ENCODE peak calls at places on chromosomes 5 and 9, in nine cellular contexts. A, Y, L, V, E, T, P, I and S are unnamed samples.

GRCh38 chr5:171907731-171908343 is 98.6 kb downstream of the FBXW11 start:
- DNase-seq in P (peak), Y (peak), T (peak), V (peak), A (no peak), L (peak), E (peak), I (peak), S (peak)

GRCh38 chr5:56369333-56369947 is 136.3 kb upstream of the ANKRD55 start:
- DNase-seq in I (no peak), T (no peak), P (no peak), V (no peak), L (no peak), Y (no peak), A (no peak), E (no peak), S (no peak)

GRCh38 chr5:76175821-76176403 is 92.7 kb downstream of the SV2C start:
- DNase-seq in V (no peak), A (no peak), I (peak), P (no peak), L (no peak), Y (peak), T (no peak), E (no peak), S (peak)

GRCh38 chr5:66440202-66440680 is 156.0 kb upstream of the MAST4 start:
- DNase-seq in I (no peak), E (peak), L (no peak), V (no peak), T (no peak), A (no peak), P (no peak), Y (peak), S (no peak)

GRCh38 chr9:124363326-124364096 is 51.7 kb downstream of the PSMB7 start:
- DNase-seq in E (peak), V (no peak), A (no peak), T (no peak), L (no peak), I (no peak), P (no peak), Y (no peak), S (no peak)

GRCh38 chr9:93576296-93577044 is at the start of gene PHF2:
- DNase-seq in Y (peak), L (peak), P (no peak), I (peak), E (peak), T (no peak), V (no peak), A (peak), S (peak)

GRCh38 chr5:175092691-175093090 is 351.3 kb downstream of the DRD1 start:
- DNase-seq in A (no peak), P (no peak), T (no peak), L (no peak), Y (no peak), I (no peak), V (no peak), E (no peak), S (no peak)

GRCh38 chr5:33524476-33524875 is 83.7 kb downstream of the TARS1 start:
- DNase-seq in L (no peak), I (no peak), V (no peak), P (no peak), Y (no peak), T (no peak), E (no peak), A (no peak), S (no peak)

GRCh38 chr5:175542232-175542965 is 64.0 kb downstream of the SFXN1 start:
- DNase-seq in I (no peak), T (no peak), V (no peak), E (no peak), Y (peak), L (no peak), P (no peak), A (no peak), S (peak)

GRCh38 chr9:121945849-121946248 is 147.3 kb downstream of the TTLL11 start:
- DNase-seq in E (peak), P (peak), T (no peak), V (no peak), L (no peak), Y (no peak), I (no peak), A (no peak), S (no peak)

GRCh38 chr9:4005896-4006295 is 294.0 kb downstream of the GLIS3 start:
- DNase-seq in I (no peak), A (no peak), T (no peak), V (no peak), L (no peak), P (no peak), E (no peak), Y (no peak), S (no peak)

GRCh38 chr9:104921067-104921741 is 6.8 kb downstream of the ABCA1 start:
- DNase-seq in T (no peak), I (no peak), V (no peak), Y (no peak), P (no peak), E (no peak), L (no peak), A (no peak), S (no peak)

GRCh38 chr5:132076983-132077382 is 3.4 kb downstream of the CSF2 start:
- DNase-seq in T (no peak), P (no peak), I (no peak), A (no peak), L (no peak), V (no peak), Y (no peak), E (no peak), S (no peak)

GRCh38 chr9:18184034-18184800 is 289.7 kb upstream of the ADAMTSL1 start:
- DNase-seq in A (no peak), P (no peak), L (no peak), T (no peak), E (peak), V (no peak), Y (no peak), I (no peak), S (no peak)

GRCh38 chr5:40485021-40485998 is 194.4 kb upstream of the PTGER4 start:
- DNase-seq in P (no peak), A (no peak), T (no peak), Y (no peak), V (no peak), I (no peak), E (no peak), L (no peak), S (no peak)

GRCh38 chr5:42887094-42887493 is 75.4 kb upstream of the SELENOP start:
- DNase-seq in V (no peak), A (no peak), L (no peak), P (no peak), T (no peak), E (no peak), I (no peak), Y (no peak), S (no peak)

GRCh38 chr5:11240293-11241190 is 479.5 kb upstream of the DAP start:
- DNase-seq in L (no peak), T (no peak), E (no peak), Y (no peak), I (no peak), V (no peak), A (no peak), P (no peak), S (no peak)

GRCh38 chr9:14882118-14882517 is 28.1 kb downstream of the FREM1 start:
- DNase-seq in L (no peak), P (no peak), Y (no peak), A (no peak), T (no peak), V (no peak), I (no peak), E (no peak), S (no peak)

GRCh38 chr5:136511046-136511445 is 145.7 kb upstream of the TRPC7 start:
- DNase-seq in L (no peak), A (no peak), E (no peak), T (no peak), V (no peak), P (no peak), Y (no peak), I (no peak), S (peak)

GRCh38 chr9:99071313-99072039 is 33.4 kb upstream of the TGFBR1 start:
- DNase-seq in A (no peak), T (no peak), I (no peak), E (peak), L (no peak), V (no peak), P (no peak), Y (no peak), S (no peak)

GRCh38 chr5:176888016-176888864 is 10.9 kb downstream of the HK3 start:
- DNase-seq in E (no peak), P (no peak), T (no peak), V (no peak), A (no peak), Y (no peak), L (no peak), I (no peak), S (no peak)

GRCh38 chr5:56649569-56649968 is 165.8 kb upstream of the MAP3K1 start:
- DNase-seq in T (no peak), A (peak), I (no peak), P (no peak), V (no peak), E (no peak), L (no peak), Y (no peak), S (no peak)

GRCh38 chr5:7391688-7392400 is 4.1 kb upstream of the ADCY2 start:
- DNase-seq in L (no peak), P (no peak), T (no peak), A (no peak), V (no peak), E (no peak), Y (no peak), I (no peak), S (peak)

GRCh38 chr5:14167211-14167845 is 24.2 kb downstream of the TRIO start:
- DNase-seq in E (no peak), T (no peak), L (no peak), I (no peak), V (no peak), A (no peak), Y (no peak), P (no peak), S (peak)

GRCh38 chr5:159660401-159660800 is 255.9 kb upstream of the ADRA1B start:
- DNase-seq in Y (no peak), T (no peak), V (no peak), A (no peak), I (no peak), E (no peak), L (no peak), P (no peak), S (no peak)

GRCh38 chr5:73544429-73545402 is 20.7 kb downstream of the ANKRA2 start:
- DNase-seq in T (no peak), P (no peak), V (no peak), L (no peak), E (no peak), I (no peak), A (no peak), Y (no peak), S (peak)

GRCh38 chr9:124139001-124139400 is 118.7 kb upstream of the NEK6 start:
- DNase-seq in T (no peak), A (no peak), Y (no peak), P (no peak), I (no peak), L (no peak), E (peak), V (no peak), S (no peak)

GRCh38 chr9:5529683-5530221 is 19.4 kb downstream of the PDCD1LG2 start:
- DNase-seq in I (no peak), L (no peak), T (no peak), P (no peak), E (peak), Y (no peak), A (no peak), V (no peak), S (no peak)

GRCh38 chr5:97422678-97423077 is 239.6 kb upstream of the RIOK2 start:
- DNase-seq in P (no peak), T (no peak), Y (no peak), E (no peak), I (no peak), V (no peak), L (no peak), A (no peak), S (no peak)

GRCh38 chr9:26216702-26217101 is 538.5 kb upstream of the TUSC1 start:
- DNase-seq in V (no peak), E (no peak), I (no peak), A (no peak), P (no peak), L (no peak), Y (no peak), T (no peak), S (no peak)

GRCh38 chr5:179696605-179697004 is 2.2 kb upstream of the CANX start:
- DNase-seq in E (no peak), I (no peak), P (no peak), L (no peak), Y (no peak), V (no peak), T (no peak), A (no peak), S (no peak)

GRCh38 chr5:159619826-159620225 is 289.5 kb upstream of the IL12B start:
- DNase-seq in P (no peak), A (no peak), T (no peak), E (peak), L (no peak), V (no peak), Y (no peak), I (no peak), S (peak)

GRCh38 chr9:34536685-34537084 is 13.9 kb upstream of the ENHO start:
- DNase-seq in Y (no peak), V (no peak), I (no peak), T (no peak), L (no peak), P (no peak), E (no peak), A (no peak), S (peak)

GRCh38 chr9:134413890-134414731 is 87.9 kb downstream of the RXRA start:
- DNase-seq in P (peak), A (no peak), I (peak), V (no peak), E (peak), L (no peak), T (no peak), Y (no peak), S (no peak)

GRCh38 chr9:136023401-136024225 is 62.4 kb upstream of the UBAC1 start:
- DNase-seq in P (no peak), E (no peak), A (no peak), I (peak), T (no peak), L (no peak), V (peak), Y (no peak), S (no peak)

GRCh38 chr5:88667187-88668141 is 215.5 kb downstream of the MEF2C start:
- DNase-seq in V (no peak), P (no peak), L (no peak), Y (no peak), T (no peak), I (peak), E (peak), A (no peak), S (no peak)

GRCh38 chr5:68368686-68369359 is 153.3 kb downstream of the PIK3R1 start:
- DNase-seq in Y (no peak), A (no peak), V (no peak), T (no peak), L (no peak), E (peak), P (no peak), I (no peak), S (no peak)

GRCh38 chr9:22649384-22649783 is 202.8 kb downstream of the DMRTA1 start:
- DNase-seq in E (peak), A (no peak), V (no peak), L (no peak), T (no peak), Y (no peak), P (no peak), I (no peak), S (no peak)